ENCODE peak calls at places on chromosomes 4 and X, in ten cellular contexts. D, C, Y, X, P, F, Z, G, W and S are unnamed samples.

GRCh38 chr4:30719363-30720020 is 677 bp upstream of the PCDH7 start:
- DNase-seq in G (peak; percentile 58), F (no peak), X (no peak), D (no peak), Y (peak; percentile 69), C (peak; percentile 66), P (no peak), W (peak; percentile 71), Z (no peak), S (no peak)

GRCh38 chr4:7330811-7331681 is 103.7 kb downstream of the PSAPL1 start:
- DNase-seq in W (no peak), Z (no peak), X (no peak), G (no peak), Y (no peak), D (no peak), P (no peak), C (no peak), F (no peak), S (no peak)

GRCh38 chr4:112859456-112860184 is 189.8 kb upstream of the ANK2 start:
- DNase-seq in C (no peak), X (no peak), Z (no peak), W (no peak), D (no peak), Y (no peak), P (no peak), F (no peak), G (no peak), S (no peak)

GRCh38 chrX:46447384-46447783 is 97.8 kb downstream of the ZNF674 start:
- DNase-seq in Y (no peak), W (no peak), F (peak; percentile 15), Z (no peak), D (no peak), P (no peak), C (peak; percentile 5), X (no peak), G (no peak), S (no peak)

GRCh38 chr4:120994521-120994920 is 72.0 kb upstream of the PRDM5 start:
- DNase-seq in Z (no peak), C (no peak), W (no peak), Y (no peak), X (no peak), D (no peak), G (no peak), P (no peak), F (no peak), S (no peak)

GRCh38 chr4:81499840-81500239 is 28.1 kb upstream of the RASGEF1B start:
- DNase-seq in G (no peak), C (no peak), F (no peak), X (no peak), Y (no peak), Z (no peak), P (no peak), D (no peak), W (peak; percentile 95), S (no peak)

GRCh38 chr4:98564847-98565246 is 93.6 kb downstream of the TSPAN5 start:
- DNase-seq in W (no peak), Y (no peak), X (no peak), G (no peak), C (no peak), D (no peak), F (no peak), P (no peak), Z (no peak), S (no peak)

GRCh38 chr4:122827899-122828601 is 1.4 kb downstream of the FGF2 start:
- DNase-seq in F (peak; percentile 48), C (peak; percentile 68), G (no peak), X (peak; percentile 31), Y (peak; percentile 86), Z (peak; percentile 62), W (peak; percentile 35), P (peak; percentile 18), D (no peak), S (no peak)

GRCh38 chr4:75634281-75634680 is 4.0 kb upstream of the CDKL2 start:
- DNase-seq in D (no peak), P (no peak), W (no peak), C (peak; percentile 22), G (no peak), F (no peak), Y (no peak), X (peak; percentile 5), Z (no peak), S (no peak)